ENCODE peak calls at places on chromosomes 1 and 21, in five cellular contexts. U is astrocyte of the cerebellum, M is cardiac fibroblast, Y is LNCaP clone FGC, O is heart left ventricle. C is an unnamed sample.

GRCh38 chr1:154624756-154625643 is 17.0 kb upstream of the ADAR start:
- DNase-seq in U (peak), M (peak), Y (no peak), O (no peak), C (peak)

GRCh38 chr1:179021873-179022272 is 3.8 kb upstream of the FAM20B start:
- DNase-seq in U (no peak), M (peak), Y (peak), O (no peak), C (peak)

GRCh38 chr1:181102841-181103240 is 14.3 kb downstream of the IER5 start:
- DNase-seq in U (no peak), M (no peak), Y (no peak), O (no peak), C (no peak)

GRCh38 chr1:3327389-3327702 is 127.1 kb upstream of the ARHGEF16 start:
- DNase-seq in U (no peak), M (no peak), Y (no peak), O (no peak), C (no peak)

GRCh38 chr1:224761245-224761644 is 145.1 kb downstream of the CNIH3 start:
- DNase-seq in U (no peak), M (no peak), Y (no peak), O (no peak), C (no peak)

GRCh38 chr1:114152211-114153050 is 1.2 kb downstream of the SYT6 start:
- DNase-seq in U (no peak), M (peak), Y (no peak), O (peak), C (peak)

GRCh38 chr21:42431196-42431595 is 27.5 kb downstream of the UBASH3A start:
- DNase-seq in U (no peak), M (no peak), Y (no peak), O (no peak), C (no peak)

GRCh38 chr1:152870831-152871730 is 7.0 kb upstream of the SMCP start:
- DNase-seq in U (no peak), M (no peak), Y (peak), O (no peak), C (peak)

GRCh38 chr1:205980182-205980830 is 22.9 kb downstream of the RAB7B start:
- DNase-seq in U (no peak), M (no peak), Y (no peak), O (no peak), C (no peak)

GRCh38 chr21:44815852-44816628 is 1.8 kb downstream of the SUMO3 start:
- DNase-seq in U (no peak), M (no peak), Y (no peak), O (no peak), C (no peak)

GRCh38 chr1:221263831-221264767 is 384.9 kb downstream of the HLX start:
- DNase-seq in U (peak), M (peak), Y (no peak), O (peak), C (peak)

GRCh38 chr21:35974801-35975200 is 85.5 kb downstream of the SETD4 start:
- DNase-seq in U (no peak), M (no peak), Y (no peak), O (no peak), C (no peak)

GRCh38 chr1:20411196-20411980 is 74.6 kb downstream of the CAMK2N1 start:
- DNase-seq in U (peak), M (peak), Y (no peak), O (no peak), C (peak)

GRCh38 chr1:230109871-230110667 is 43.0 kb downstream of the GALNT2 start:
- DNase-seq in U (no peak), M (no peak), Y (no peak), O (no peak), C (no peak)

GRCh38 chr1:50332941-50333594 is 90.2 kb downstream of the DMRTA2 start:
- DNase-seq in U (no peak), M (peak), Y (no peak), O (peak), C (peak)

GRCh38 chr1:99766378-99766800 is at the start of gene FRRS1:
- DNase-seq in U (peak), M (peak), Y (peak), O (peak), C (peak)

GRCh38 chr1:43968348-43968948 is 1.4 kb upstream of the DPH2 start:
- DNase-seq in U (peak), M (peak), Y (no peak), O (no peak), C (no peak)

GRCh38 chr1:217403321-217403720 is 227.6 kb downstream of the GPATCH2 start:
- DNase-seq in U (no peak), M (no peak), Y (no peak), O (no peak), C (no peak)

GRCh38 chr1:97759078-97759477 is 161.8 kb downstream of the DPYD start:
- DNase-seq in U (no peak), M (no peak), Y (no peak), O (no peak), C (peak)

GRCh38 chr1:203506821-203507220 is 12.9 kb downstream of the OPTC start:
- DNase-seq in U (no peak), M (no peak), Y (no peak), O (no peak), C (peak)

GRCh38 chr1:155938220-155938627 is 3.2 kb upstream of the RXFP4 start:
- DNase-seq in U (peak), M (peak), Y (peak), O (no peak), C (peak)

GRCh38 chr1:109275706-109276345 is 7.1 kb downstream of the PSRC1 start:
- DNase-seq in U (peak), M (no peak), Y (no peak), O (no peak), C (peak)

GRCh38 chr1:42765832-42766722 is 751 bp downstream of the P3H1 start:
- DNase-seq in U (peak), M (peak), Y (no peak), O (peak), C (peak)

GRCh38 chr1:20381045-20381641 is 90.5 kb downstream of the VWA5B1 start:
- DNase-seq in U (no peak), M (no peak), Y (no peak), O (no peak), C (no peak)

GRCh38 chr1:159771501-159771900 is 9.3 kb upstream of the DUSP23 start:
- DNase-seq in U (no peak), M (no peak), Y (no peak), O (no peak), C (no peak)

GRCh38 chr21:29664615-29665014 is 275.2 kb downstream of the GRIK1 start:
- DNase-seq in U (no peak), M (no peak), Y (no peak), O (no peak), C (no peak)

GRCh38 chr21:36701912-36702621 is 3.2 kb downstream of the SIM2 start:
- DNase-seq in U (no peak), M (no peak), Y (no peak), O (no peak), C (peak)

GRCh38 chr1:79090985-79091384 is 84.5 kb upstream of the ADGRL4 start:
- DNase-seq in U (no peak), M (no peak), Y (no peak), O (no peak), C (no peak)

GRCh38 chr1:119318466-119319309 is 49.9 kb upstream of the HAO2 start:
- DNase-seq in U (no peak), M (no peak), Y (no peak), O (no peak), C (no peak)

GRCh38 chr21:27371065-27371464 is 404.2 kb upstream of the ADAMTS5 start:
- DNase-seq in U (no peak), M (no peak), Y (no peak), O (no peak), C (no peak)

GRCh38 chr1:95017775-95018174 is 55.0 kb downstream of the ALG14 start:
- DNase-seq in U (no peak), M (no peak), Y (no peak), O (no peak), C (no peak)

GRCh38 chr1:64435000-64435399 is 34.9 kb upstream of the CACHD1 start:
- DNase-seq in U (no peak), M (no peak), Y (no peak), O (no peak), C (no peak)

GRCh38 chr1:35768350-35769187 is 1.2 kb downstream of the CLSPN start:
- DNase-seq in U (no peak), M (peak), Y (no peak), O (no peak), C (no peak)

GRCh38 chr1:35769759-35770446 is at the start of gene CLSPN:
- DNase-seq in U (peak), M (peak), Y (peak), O (peak), C (peak)

GRCh38 chr1:35764283-35764682 is 5.5 kb downstream of the CLSPN start:
- DNase-seq in U (no peak), M (no peak), Y (no peak), O (no peak), C (no peak)

GRCh38 chr1:35773711-35774110 is 3.9 kb upstream of the CLSPN start:
- DNase-seq in U (no peak), M (no peak), Y (no peak), O (no peak), C (no peak)

DNA sequence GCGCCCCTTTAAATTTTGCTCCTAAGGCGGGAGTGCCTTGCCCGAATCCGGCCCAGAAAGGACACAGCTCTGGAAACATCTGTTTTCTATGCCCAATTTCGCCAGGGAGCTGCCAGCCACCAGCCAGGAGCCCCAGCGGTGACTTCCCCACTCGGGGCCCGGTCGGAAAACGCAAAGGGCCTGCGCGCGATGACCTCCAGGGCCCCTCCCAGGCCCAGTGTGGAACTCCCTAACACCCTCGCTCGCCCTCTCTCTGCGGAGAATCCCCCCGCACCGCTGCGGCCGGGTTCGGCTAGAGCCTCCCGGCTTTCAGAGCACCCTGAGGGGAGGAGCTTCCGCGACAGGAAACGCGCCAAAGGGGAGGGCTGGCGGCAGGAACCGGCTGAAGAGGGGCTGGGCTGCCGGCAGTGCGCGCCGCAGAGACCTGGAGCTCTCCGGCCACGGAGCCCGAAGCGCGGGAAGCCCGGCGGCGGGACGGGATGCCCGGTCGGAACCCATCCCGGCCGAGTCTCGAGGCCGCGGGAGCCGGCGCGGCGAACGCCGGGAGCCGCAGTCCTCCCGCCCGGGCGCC is 505 bp downstream of the CLSPN start:
- DNase-seq in U (peak), M (peak), Y (peak), O (peak), C (peak)
- TF ChIP-seq CTCF in U (no peak), M (peak), Y (no peak), O (peak), C (peak)

DNA sequence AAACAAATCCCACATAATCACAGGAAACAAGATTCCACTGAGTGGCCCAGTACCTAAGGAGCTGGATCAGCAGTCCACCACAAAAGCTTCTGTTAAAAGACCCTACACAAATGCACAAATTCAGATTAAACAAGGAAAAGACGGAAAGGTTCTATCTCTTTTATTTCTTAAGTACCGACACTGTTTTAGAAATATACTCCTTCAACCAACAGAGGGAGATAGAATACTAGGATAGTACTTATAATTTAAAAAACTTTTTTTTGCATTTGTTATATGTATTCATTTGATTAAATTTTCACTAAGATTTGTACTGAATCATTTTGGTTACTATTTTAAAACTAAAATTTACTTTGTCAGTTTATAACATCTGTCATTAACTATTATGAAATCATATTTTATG is 12.5 kb downstream of the CDC7 start:
- DNase-seq in U (no peak), M (peak), Y (no peak), O (no peak), C (peak)
- TF ChIP-seq CTCF in U (no peak), M (peak), Y (no peak), O (peak), C (peak)

GRCh38 chr1:208253177-208253576 is 9.0 kb upstream of the PLXNA2 start:
- DNase-seq in U (no peak), M (no peak), Y (no peak), O (no peak), C (no peak)

GRCh38 chr1:208251015-208251414 is 6.8 kb upstream of the PLXNA2 start:
- DNase-seq in U (no peak), M (no peak), Y (no peak), O (no peak), C (no peak)

GRCh38 chr1:208254862-208255261 is 10.7 kb upstream of the PLXNA2 start:
- DNase-seq in U (peak), M (peak), Y (no peak), O (no peak), C (peak)

GRCh38 chr1:208254376-208254775 is 10.2 kb upstream of the PLXNA2 start:
- DNase-seq in U (peak), M (peak), Y (no peak), O (no peak), C (peak)

DNA sequence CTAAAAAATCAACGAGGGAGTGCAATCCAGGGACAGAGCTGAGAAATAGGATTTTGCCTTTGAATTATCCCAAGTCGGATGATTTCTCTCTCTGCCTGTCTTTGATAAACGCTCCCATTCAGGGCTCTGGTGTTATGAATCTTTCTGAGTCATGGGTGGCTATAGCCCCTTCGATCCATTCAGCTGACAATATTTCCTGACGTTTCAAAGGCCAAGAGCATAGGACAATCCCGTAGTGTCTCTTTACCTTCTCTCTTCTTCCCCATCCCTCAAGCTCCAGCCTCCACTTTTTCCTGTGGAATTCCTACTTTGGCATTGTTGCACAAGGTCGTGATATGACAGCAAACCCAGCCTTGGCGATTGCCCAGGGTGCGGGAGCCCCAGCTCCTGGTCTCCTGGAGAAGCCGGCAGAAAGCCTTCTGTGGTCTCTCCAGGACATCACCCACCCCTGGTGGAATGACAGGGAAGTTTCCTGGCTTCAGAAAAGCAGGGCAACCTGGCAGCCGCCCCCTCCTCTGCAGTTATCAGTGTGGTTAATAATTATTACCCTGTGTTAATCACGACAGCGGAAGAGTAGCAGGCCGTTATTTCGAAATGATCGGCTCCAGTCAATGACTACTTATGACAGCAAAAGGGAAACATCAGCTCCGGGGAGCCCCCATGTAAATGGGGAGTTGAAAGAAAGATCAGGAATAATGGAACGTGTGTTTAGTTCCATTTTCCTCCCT is 8.1 kb upstream of the PLXNA2 start:
- DNase-seq in U (no peak), M (no peak), Y (peak), O (no peak), C (peak)
- TF ChIP-seq CTCF in U (peak), M (no peak), Y (peak), O (peak), C (peak)

GRCh38 chr21:39456665-39457064 is 4.9 kb downstream of the SH3BGR start:
- DNase-seq in U (no peak), M (no peak), Y (no peak), O (no peak), C (no peak)
- TF ChIP-seq CTCF in U (peak), M (peak), Y (no peak), O (no peak), C (no peak)

DNA sequence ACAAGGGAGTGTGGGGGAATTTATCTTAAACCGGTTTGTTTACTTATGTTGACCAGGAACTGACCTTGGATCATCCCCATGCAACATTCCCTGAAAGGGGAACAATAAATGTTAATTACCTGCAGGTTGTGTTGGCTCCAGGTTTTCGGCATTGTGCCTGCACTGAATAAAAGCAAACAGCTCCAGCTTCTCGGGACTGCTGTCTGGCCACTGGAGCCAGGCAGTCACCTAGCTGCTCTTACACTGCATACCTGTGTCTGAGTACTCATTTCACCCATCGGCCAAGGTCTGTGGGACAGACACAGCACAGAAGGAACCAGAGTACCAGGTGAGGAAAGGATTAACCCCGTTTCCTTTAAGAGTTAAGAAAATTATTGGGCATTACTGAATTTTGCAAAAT is 32.7 kb upstream of the CTBS start:
- DNase-seq in U (no peak), M (no peak), Y (no peak), O (no peak), C (no peak)
- TF ChIP-seq CTCF in U (no peak), M (no peak), Y (no peak), O (no peak), C (no peak)

DNA sequence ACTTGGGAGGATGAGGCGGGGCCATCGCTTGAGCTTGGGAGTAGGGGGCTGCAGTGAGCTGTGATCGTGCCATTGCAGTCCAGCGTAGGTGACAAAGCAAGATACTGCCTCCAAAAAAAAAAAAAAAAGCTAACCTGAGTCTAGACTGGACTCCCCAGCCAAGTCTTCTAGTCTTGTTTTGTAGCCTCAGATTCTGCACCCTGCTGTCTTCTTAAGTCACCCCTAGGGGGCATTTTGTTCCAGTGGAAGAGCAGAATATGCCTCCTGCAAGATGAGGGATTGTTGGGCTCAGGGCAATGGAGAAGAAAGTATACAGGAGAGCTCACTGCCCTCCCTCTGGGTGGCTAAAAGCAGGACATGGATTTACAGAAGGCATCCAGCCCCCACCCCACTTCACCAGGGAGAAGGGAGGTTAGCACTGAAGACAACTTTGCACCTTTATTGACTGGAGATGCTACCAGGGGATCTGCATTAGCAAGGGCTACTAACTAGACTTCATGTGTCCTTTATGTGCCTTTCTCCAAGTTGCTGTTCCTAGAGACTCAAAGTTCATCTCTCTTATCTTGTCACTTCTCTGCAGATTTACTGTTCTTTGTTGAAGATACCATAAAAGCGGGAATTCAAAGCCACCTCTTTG is 15.3 kb upstream of the RNF187 start:
- DNase-seq in U (no peak), M (peak), Y (no peak), O (no peak), C (peak)
- TF ChIP-seq CTCF in U (peak), M (peak), Y (peak), O (peak), C (peak)

DNA sequence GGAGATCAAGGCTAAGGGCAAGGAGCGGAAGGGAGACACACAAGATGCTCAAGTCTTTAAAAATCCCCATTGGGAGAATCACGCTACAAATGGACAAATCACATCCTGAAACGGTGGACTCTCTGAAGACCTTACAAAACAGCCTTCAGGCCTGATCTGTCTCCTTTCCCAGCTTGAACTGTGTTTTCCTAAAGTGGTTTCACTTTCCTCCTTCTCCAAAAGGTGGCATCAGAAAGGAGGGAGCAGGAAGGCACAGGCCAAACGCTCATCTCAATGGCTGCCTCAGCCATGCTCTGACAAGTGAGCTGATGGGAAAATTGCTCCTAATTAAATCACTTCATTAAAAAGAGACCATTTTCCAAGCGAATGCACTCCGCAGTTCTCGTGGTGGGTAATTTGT is 47.7 kb downstream of the UTP25 start:
- DNase-seq in U (peak), M (peak), Y (no peak), O (no peak), C (peak)
- TF ChIP-seq CTCF in U (peak), M (peak), Y (peak), O (peak), C (peak)

C was measured in AG10803.